ENCODE peak calls at places on chromosomes 6 and 20, in ten cellular contexts. C, W, Z, Y, K, A, H, N, L and U are unnamed samples.
A peak's percentile ranks its signal among the peaks of the same experiment; 100 is the strongest.

GRCh38 chr6:116405147-116405546 is 34.4 kb downstream of the DSE start:
- DNase-seq in C (peak; percentile 84), W (no peak), Z (no peak), Y (no peak), K (no peak), A (peak; percentile 89), H (no peak), N (peak; percentile 85), L (peak; percentile 7), U (peak; percentile 83)

GRCh38 chr20:7159903-7160302 is 392.4 kb downstream of the BMP2 start:
- DNase-seq in C (no peak), W (no peak), Z (no peak), Y (no peak), K (no peak), A (no peak), H (no peak), N (no peak), L (no peak), U (no peak)

GRCh38 chr6:33949877-33950831 is 146.4 kb upstream of the MLN start:
- DNase-seq in C (no peak), W (no peak), Z (no peak), Y (no peak), K (no peak), A (peak; percentile 12), H (no peak), N (no peak), L (no peak), U (no peak)

GRCh38 chr20:51345601-51346101 is 196.9 kb downstream of the NFATC2 start:
- DNase-seq in C (peak; percentile 65), W (no peak), Z (peak; percentile 58), Y (no peak), K (peak; percentile 24), A (no peak), H (peak; percentile 60), N (no peak), L (no peak), U (peak; percentile 77)

GRCh38 chr6:86192123-86192522 is 549.4 kb upstream of the SYNCRIP start:
- DNase-seq in C (no peak), W (peak; percentile 0), Z (no peak), Y (no peak), K (no peak), A (peak; percentile 30), H (peak; percentile 37), N (no peak), L (no peak), U (peak; percentile 2)

GRCh38 chr6:36737043-36737785 is 39.6 kb downstream of the RAB44 start:
- DNase-seq in C (no peak), W (no peak), Z (no peak), Y (no peak), K (no peak), A (no peak), H (no peak), N (no peak), L (no peak), U (no peak)

GRCh38 chr6:143620461-143620860 is 57.3 kb upstream of the PHACTR2 start:
- DNase-seq in C (peak; percentile 47), W (peak; percentile 10), Z (no peak), Y (no peak), K (no peak), A (no peak), H (no peak), N (no peak), L (no peak), U (peak; percentile 60)

GRCh38 chr20:58981564-58982364 is 708 bp downstream of the NELFCD start:
- DNase-seq in C (peak; percentile 6), W (no peak), Z (no peak), Y (no peak), K (no peak), A (peak; percentile 40), H (peak; percentile 31), N (no peak), L (no peak), U (no peak)

GRCh38 chr6:134642217-134642616 is 307.7 kb downstream of the ALDH8A1 start:
- DNase-seq in C (peak; percentile 78), W (no peak), Z (no peak), Y (no peak), K (no peak), A (no peak), H (no peak), N (no peak), L (no peak), U (peak; percentile 76)

GRCh38 chr6:134640975-134641429 is 308.9 kb downstream of the ALDH8A1 start:
- DNase-seq in C (peak; percentile 95), W (peak; percentile 98), Z (peak; percentile 81), Y (peak; percentile 85), K (peak; percentile 81), A (peak; percentile 81), H (peak; percentile 78), N (peak; percentile 50), L (peak; percentile 73), U (peak; percentile 93)

GRCh38 chr6:134637847-134638438 is 312.0 kb downstream of the ALDH8A1 start:
- DNase-seq in C (no peak), W (no peak), Z (no peak), Y (no peak), K (no peak), A (no peak), H (no peak), N (no peak), L (no peak), U (no peak)

GRCh38 chr6:134640229-134640628 is 309.7 kb downstream of the ALDH8A1 start:
- DNase-seq in C (no peak), W (no peak), Z (no peak), Y (no peak), K (no peak), A (no peak), H (no peak), N (no peak), L (no peak), U (no peak)

GRCh38 chr6:134642819-134643218 is 307.1 kb downstream of the ALDH8A1 start:
- DNase-seq in C (no peak), W (no peak), Z (no peak), Y (no peak), K (no peak), A (no peak), H (no peak), N (no peak), L (no peak), U (no peak)
- TF ChIP-seq CTCF in C (no peak), W (no peak), Z (no peak), Y (no peak), K (no peak), A (no peak), H (no peak), N (no peak), L (no peak), U (no peak)

GRCh38 chr6:27810768-27811298 is 101.4 kb downstream of the OR2B2 start:
- DNase-seq in C (no peak), W (no peak), Z (no peak), Y (no peak), K (no peak), A (peak; percentile 80), H (no peak), N (no peak), L (no peak), U (no peak)

GRCh38 chr6:27812078-27812804 is 100.0 kb downstream of the OR2B2 start:
- DNase-seq in C (no peak), W (no peak), Z (no peak), Y (no peak), K (no peak), A (peak; percentile 62), H (no peak), N (no peak), L (no peak), U (no peak)

GRCh38 chr6:27809939-27810767 is 102.0 kb downstream of the OR2B2 start:
- DNase-seq in C (peak; percentile 98), W (peak; percentile 91), Z (peak; percentile 89), Y (peak; percentile 69), K (peak; percentile 83), A (peak; percentile 96), H (peak; percentile 95), N (peak; percentile 98), L (peak; percentile 93), U (peak; percentile 97)

GRCh38 chr6:27812805-27813626 is 99.2 kb downstream of the OR2B2 start:
- DNase-seq in C (no peak), W (no peak), Z (no peak), Y (no peak), K (no peak), A (peak; percentile 82), H (no peak), N (no peak), L (no peak), U (no peak)

DNA sequence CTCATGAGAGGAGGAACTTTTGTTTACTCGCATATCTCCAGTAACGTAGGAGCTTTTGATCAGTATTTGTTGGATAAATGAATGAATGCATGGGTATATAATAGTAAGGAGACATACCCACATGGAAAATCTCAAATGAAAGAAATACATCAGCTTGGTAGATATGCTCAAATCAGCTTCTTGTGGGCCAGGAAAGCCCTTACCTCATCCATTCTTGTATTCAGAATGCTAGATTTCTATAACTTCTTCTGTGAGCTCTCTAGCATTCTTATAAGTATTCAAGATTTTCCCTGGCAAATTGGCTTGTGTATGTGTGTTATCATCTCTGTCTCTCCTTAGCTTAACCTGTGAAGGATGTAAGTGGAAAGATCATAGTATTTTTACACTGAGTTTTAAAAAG is 100.8 kb downstream of the OR2B2 start:
- DNase-seq in C (no peak), W (no peak), Z (no peak), Y (no peak), K (no peak), A (peak; percentile 72), H (no peak), N (no peak), L (no peak), U (no peak)
- H3K4me3 ChIP-seq in C (no peak overlapping the region), W (peak overlapping the region; percentile 78), Z (no peak overlapping the region), Y (no peak overlapping the region), K (no peak overlapping the region), A (peak overlapping the region; percentile 82), H (peak overlapping the region; percentile 53), N (peak overlapping the region; percentile 77), L (peak overlapping the region; percentile 82), U (peak overlapping the region; percentile 77)

DNA sequence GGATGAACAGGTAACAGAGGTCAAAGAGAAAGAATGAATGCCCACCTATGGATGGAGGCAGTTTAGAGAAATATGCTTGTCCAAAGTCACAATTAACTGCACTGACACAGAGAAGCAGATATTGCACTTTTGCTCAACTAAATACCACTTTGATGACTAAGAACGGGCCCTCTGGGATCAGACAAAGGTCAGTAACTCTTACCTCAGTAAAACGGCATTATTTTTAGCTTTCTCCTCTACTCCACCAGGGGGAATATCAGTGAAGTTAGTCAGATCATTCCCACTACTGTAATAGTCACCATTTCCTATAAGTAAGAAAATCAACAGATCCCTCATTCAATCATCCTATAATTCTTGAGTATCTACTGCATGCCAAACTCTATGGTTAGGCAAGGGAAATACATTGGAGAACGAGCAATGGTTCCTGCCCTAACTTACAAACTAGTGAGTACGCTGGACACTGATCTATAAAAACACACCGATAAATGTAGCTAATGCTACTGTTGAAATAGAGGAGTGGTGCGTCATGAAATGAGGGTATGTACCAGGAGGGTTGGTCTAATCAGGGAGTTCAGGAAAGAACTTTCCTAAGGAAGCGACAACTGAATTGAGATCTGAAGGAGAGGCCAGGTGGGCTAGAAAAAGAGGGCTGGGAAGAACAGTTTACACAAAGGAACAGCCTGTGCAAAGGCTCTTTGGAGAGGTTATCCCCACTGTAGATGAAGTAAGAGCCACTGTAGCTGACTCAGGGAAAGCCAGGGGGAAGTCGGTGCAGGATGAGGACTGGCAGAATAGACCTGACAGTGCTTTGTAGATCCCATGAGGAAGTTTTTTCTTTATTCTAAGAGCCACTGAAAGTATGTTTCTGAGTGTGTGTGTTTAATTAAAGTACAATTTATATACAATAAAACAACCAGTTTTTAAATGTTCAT is 9.2 kb downstream of the ECI2 start:
- DNase-seq in C (peak; percentile 90), W (peak; percentile 89), Z (no peak), Y (no peak), K (no peak), A (no peak), H (peak; percentile 68), N (no peak), L (no peak), U (peak; percentile 87)
- TF ChIP-seq CTCF in C (peak; percentile 58), W (peak; percentile 45), Z (no peak), Y (no peak), K (no peak), A (no peak), H (peak; percentile 21), N (no peak), L (peak; percentile 58), U (peak; percentile 63)

GRCh38 chr6:111862314-111862713 is 10.9 kb downstream of the FYN start:
- DNase-seq in C (no peak), W (no peak), Z (no peak), Y (no peak), K (no peak), A (no peak), H (no peak), N (no peak), L (no peak), U (no peak)
- H3K4me3 ChIP-seq in C (no peak overlapping the region), W (no peak overlapping the region), Z (no peak overlapping the region), Y (no peak overlapping the region), K (no peak overlapping the region), A (no peak overlapping the region), H (no peak overlapping the region), N (no peak overlapping the region), L (no peak overlapping the region), U (no peak overlapping the region)